ENCODE peak calls at places on chromosomes 16 and 17, in five cellular contexts. One of them, this sample, is unnamed.

GRCh38 chr16:23410176-23410575 is 42.8 kb downstream of the COG7 start:
- DNase-seq in right atrium auricular region: no peak
- DNase-seq in sciatic nerve: no peak
- DNase-seq in RWPE2: no peak
- DNase-seq in frontal cortex: no peak
- DNase-seq in this sample: peak

GRCh38 chr17:32525116-32525515 is 38.3 kb downstream of the CDK5R1 start:
- DNase-seq in right atrium auricular region: no peak
- DNase-seq in sciatic nerve: no peak
- DNase-seq in RWPE2: no peak
- DNase-seq in frontal cortex: no peak
- DNase-seq in this sample: no peak

GRCh38 chr17:78664476-78665384 is 87.5 kb upstream of the DNAH17 start:
- DNase-seq in right atrium auricular region: no peak
- DNase-seq in sciatic nerve: peak
- DNase-seq in RWPE2: peak
- DNase-seq in frontal cortex: no peak
- DNase-seq in this sample: peak

GRCh38 chr17:7882068-7882467 is 6.5 kb upstream of the CHD3 start:
- DNase-seq in right atrium auricular region: no peak
- DNase-seq in sciatic nerve: no peak
- DNase-seq in RWPE2: no peak
- DNase-seq in frontal cortex: no peak
- DNase-seq in this sample: no peak

GRCh38 chr16:88066234-88066633 is 115.0 kb downstream of the BANP start:
- DNase-seq in right atrium auricular region: no peak
- DNase-seq in sciatic nerve: peak
- DNase-seq in RWPE2: no peak
- DNase-seq in frontal cortex: no peak
- DNase-seq in this sample: peak

GRCh38 chr17:81871387-81872120 is 417 bp upstream of the ARHGDIA start:
- DNase-seq in right atrium auricular region: peak
- DNase-seq in sciatic nerve: peak
- DNase-seq in RWPE2: peak
- DNase-seq in frontal cortex: peak
- DNase-seq in this sample: peak

GRCh38 chr16:3459401-3460090 is 16.1 kb downstream of the NAA60 start:
- DNase-seq in right atrium auricular region: no peak
- DNase-seq in sciatic nerve: no peak
- DNase-seq in RWPE2: no peak
- DNase-seq in frontal cortex: no peak
- DNase-seq in this sample: no peak

GRCh38 chr17:82825540-82826124 is 14.2 kb downstream of the ZNF750 start:
- DNase-seq in right atrium auricular region: no peak
- DNase-seq in sciatic nerve: no peak
- DNase-seq in RWPE2: peak
- DNase-seq in frontal cortex: no peak
- DNase-seq in this sample: no peak

GRCh38 chr17:42679001-42679491 is 2.3 kb upstream of the PLEKHH3 start:
- DNase-seq in right atrium auricular region: peak
- DNase-seq in sciatic nerve: no peak
- DNase-seq in RWPE2: no peak
- DNase-seq in frontal cortex: no peak
- DNase-seq in this sample: no peak

This sample was measured in spleen.